ENCODE peak calls at places on chromosomes 16 and 17, in eight cellular contexts. P, V, A, B, Y, O, T and Z are unnamed samples. For H3K36me3, the result is how much of the 10 kb centered on the place peaks cover.

GRCh38 chr16:83615131-83615530 is 192.6 kb upstream of the HSBP1 start:
- DNase-seq in P (no peak), V (no peak), A (no peak), B (no peak), Y (no peak), O (no peak), T (no peak), Z (no peak)

GRCh38 chr16:2966043-2966802 is 2.1 kb downstream of the KREMEN2 start:
- DNase-seq in P (no peak), V (no peak), A (peak), B (no peak), Y (no peak), O (no peak), T (no peak), Z (no peak)

GRCh38 chr17:5045496-5045895 is 10.3 kb upstream of the SLC52A1 start:
- DNase-seq in P (no peak), V (no peak), A (no peak), B (no peak), Y (no peak), O (no peak), T (no peak), Z (no peak)

GRCh38 chr17:57810740-57811632 is 38.9 kb downstream of the MRPS23 start:
- DNase-seq in P (peak), V (peak), A (peak), B (peak), Y (no peak), O (peak), T (peak), Z (no peak)

GRCh38 chr16:70480127-70481105 is 26.0 kb downstream of the FCSK start:
- DNase-seq in P (no peak), V (no peak), A (peak), B (no peak), Y (no peak), O (no peak), T (no peak), Z (no peak)

GRCh38 chr17:53721101-53721500 is 101.6 kb upstream of the KIF2B start:
- DNase-seq in P (peak), V (no peak), A (no peak), B (no peak), Y (no peak), O (no peak), T (no peak), Z (no peak)

GRCh38 chr17:180380-181212 is 854 bp downstream of the DOC2B start:
- DNase-seq in P (no peak), V (no peak), A (no peak), B (no peak), Y (no peak), O (no peak), T (peak), Z (no peak)

GRCh38 chr17:77319211-77320031 is 178.7 kb downstream of the SEC14L1 start:
- DNase-seq in P (peak), V (peak), A (peak), B (peak), Y (peak), O (peak), T (peak), Z (peak)

GRCh38 chr16:89256651-89257254 is 39.2 kb downstream of the ZNF778 start:
- DNase-seq in P (peak), V (no peak), A (no peak), B (peak), Y (peak), O (no peak), T (peak), Z (no peak)

GRCh38 chr17:5249615-5250014 is 15.0 kb upstream of the SCIMP start:
- DNase-seq in P (peak), V (peak), A (no peak), B (peak), Y (peak), O (peak), T (peak), Z (peak)

GRCh38 chr16:3576211-3576610 is 992 bp downstream of the NLRC3 start:
- DNase-seq in P (no peak), V (no peak), A (no peak), B (no peak), Y (no peak), O (no peak), T (no peak), Z (no peak)

GRCh38 chr17:13031718-13032350 is 14.0 kb upstream of the ELAC2 start:
- DNase-seq in P (peak), V (no peak), A (no peak), B (peak), Y (peak), O (peak), T (peak), Z (no peak)

DNA sequence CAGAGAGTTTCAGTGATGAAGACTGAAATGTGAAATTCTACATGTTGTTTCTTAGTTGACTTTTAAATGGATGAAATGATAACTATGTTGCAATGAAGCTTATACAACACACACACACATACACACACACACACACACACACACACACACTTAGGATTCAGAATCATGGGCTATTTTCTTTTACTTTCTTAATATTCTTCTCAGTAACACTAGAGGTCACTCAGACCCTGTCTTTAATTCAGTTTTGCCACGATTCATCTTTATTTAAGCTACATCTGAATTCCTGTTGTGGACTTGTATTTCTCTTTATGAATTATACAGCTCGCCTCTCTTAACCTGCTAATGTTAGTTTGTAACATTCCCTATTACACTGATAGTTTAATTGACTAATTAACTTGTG is 109.6 kb upstream of the GOT2 start:
- DNase-seq in P (peak), V (no peak), A (no peak), B (peak), Y (no peak), O (no peak), T (peak), Z (no peak)
- TF ChIP-seq CTCF in P (no peak), V (peak), A (no peak), B (peak), Y (peak), O (peak), T (peak), Z (peak)

GRCh38 chr16:87064731-87065720 is 252.2 kb downstream of the C16orf95 start:
- DNase-seq in P (no peak), V (no peak), A (no peak), B (no peak), Y (no peak), O (peak), T (no peak), Z (no peak)

GRCh38 chr16:87065781-87066694 is 251.2 kb downstream of the C16orf95 start:
- DNase-seq in P (no peak), V (no peak), A (no peak), B (no peak), Y (no peak), O (no peak), T (no peak), Z (no peak)

GRCh38 chr16:87062569-87063442 is 254.4 kb downstream of the C16orf95 start:
- DNase-seq in P (peak), V (no peak), A (peak), B (peak), Y (peak), O (peak), T (peak), Z (no peak)

GRCh38 chr16:87061521-87061920 is 255.7 kb downstream of the C16orf95 start:
- DNase-seq in P (no peak), V (no peak), A (no peak), B (no peak), Y (no peak), O (no peak), T (no peak), Z (no peak)

DNA sequence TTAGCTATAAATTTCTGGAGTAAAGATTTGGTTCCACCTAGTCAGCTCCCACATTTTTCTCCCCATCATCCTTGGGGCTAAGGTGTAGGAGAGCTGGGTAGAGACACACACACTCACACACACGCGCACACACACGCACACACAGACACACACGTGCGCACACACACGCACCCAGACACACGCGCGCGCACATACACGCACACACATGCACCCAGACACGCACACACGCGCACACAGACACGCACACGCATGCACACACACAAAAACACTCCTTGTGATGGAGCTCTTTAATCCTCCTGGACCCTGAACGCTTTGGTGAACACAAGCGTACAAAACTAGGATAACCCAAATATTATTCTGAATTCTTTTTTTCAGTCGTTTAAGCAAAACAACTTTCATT is 253.6 kb downstream of the C16orf95 start:
- DNase-seq in P (no peak), V (no peak), A (no peak), B (no peak), Y (no peak), O (no peak), T (no peak), Z (no peak)
- H3K4me3 ChIP-seq in P (no peak), V (no peak), A (no peak), B (no peak), Y (no peak), O (no peak), T (no peak), Z (no peak)

GRCh38 chr16:84876873-84877606 is 57.3 kb downstream of the CRISPLD2 start:
- DNase-seq in P (no peak), V (no peak), A (peak), B (no peak), Y (no peak), O (no peak), T (no peak), Z (no peak)
- H3K36me3 ChIP-seq in P (under half), V (under half), A (half or more), B (under half), Y (under half), O (under half), T (under half), Z (under half)

DNA sequence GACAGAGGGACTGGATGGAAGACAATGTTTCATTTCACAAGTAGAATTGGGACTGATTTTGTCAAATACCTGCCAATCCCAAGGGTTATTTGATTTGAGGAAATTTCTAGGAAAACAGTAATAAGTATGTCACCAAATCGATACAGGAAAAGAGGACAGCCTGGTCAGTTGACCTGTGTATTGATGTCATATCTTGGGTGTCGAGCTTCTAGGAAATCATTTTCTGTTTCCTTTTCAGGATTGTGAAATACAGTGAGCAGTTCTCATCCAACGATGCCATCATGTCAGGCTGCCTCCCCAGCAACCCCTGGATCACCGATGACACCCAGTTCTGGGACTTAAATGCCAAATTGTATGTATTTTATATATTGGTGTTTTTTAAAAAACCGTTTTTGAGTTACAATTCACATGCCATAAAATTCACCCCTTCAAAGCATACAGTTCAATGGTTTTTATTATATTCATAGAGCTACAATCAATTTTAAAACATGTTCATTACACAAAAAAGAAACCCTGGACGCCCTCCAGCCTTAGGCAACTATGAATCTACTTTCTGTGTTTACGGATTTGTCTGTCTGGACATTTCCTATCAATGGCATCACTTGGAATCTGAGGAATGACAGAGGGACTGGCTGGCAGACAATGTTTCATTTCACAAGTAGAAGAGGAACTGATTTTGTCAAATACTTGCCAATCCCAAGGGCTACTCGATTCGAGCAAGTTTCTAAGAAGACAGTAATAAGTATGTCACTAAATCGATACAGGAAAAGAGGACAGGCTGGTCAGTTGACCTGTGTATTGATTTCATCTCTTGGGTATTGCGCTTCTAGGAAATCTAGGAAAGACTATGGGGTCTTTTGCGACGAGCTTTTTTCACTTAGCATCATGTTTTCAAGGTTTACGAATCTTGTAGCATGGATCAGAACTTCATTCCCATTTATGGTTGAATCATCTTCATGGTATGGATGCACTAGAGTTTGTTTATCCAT is 56.4 kb downstream of the RGS9 start:
- DNase-seq in P (no peak), V (no peak), A (no peak), B (peak), Y (no peak), O (no peak), T (no peak), Z (no peak)
- TF ChIP-seq CTCF in P (no peak), V (no peak), A (no peak), B (no peak), Y (no peak), O (no peak), T (no peak), Z (no peak)

GRCh38 chr17:45170280-45170975 is 8.8 kb downstream of the HEXIM2 start:
- DNase-seq in P (no peak), V (no peak), A (no peak), B (no peak), Y (no peak), O (no peak), T (no peak), Z (no peak)
- H3K4me3 ChIP-seq in P (no peak), V (no peak), A (no peak), B (peak), Y (no peak), O (no peak), T (no peak), Z (no peak)